ENCODE peak calls at places on chromosome 21, in eight cellular contexts. S, C, E, K, B, T, D and L are unnamed samples.

GRCh38 chr21:20220586-20220985 is 777.6 kb upstream of the NCAM2 start:
- DNase-seq in S (no peak), C (no peak), E (no peak), K (no peak), B (no peak), T (no peak), D (no peak), L (no peak)

GRCh38 chr21:32499249-32500055 is 85.9 kb downstream of the TCP10L start:
- DNase-seq in S (peak; percentile 50), C (no peak), E (peak; percentile 62), K (no peak), B (no peak), T (peak; percentile 49), D (no peak), L (peak; percentile 62)

GRCh38 chr21:29661672-29662442 is 277.9 kb downstream of the GRIK1 start:
- DNase-seq in S (no peak), C (no peak), E (no peak), K (no peak), B (no peak), T (no peak), D (no peak), L (no peak)

GRCh38 chr21:31220567-31220966 is 123.5 kb downstream of the TIAM1 start:
- DNase-seq in S (no peak), C (no peak), E (peak; percentile 24), K (no peak), B (no peak), T (no peak), D (no peak), L (no peak)

GRCh38 chr21:27291006-27291405 is 324.1 kb upstream of the ADAMTS5 start:
- DNase-seq in S (no peak), C (no peak), E (no peak), K (no peak), B (no peak), T (no peak), D (no peak), L (no peak)

GRCh38 chr21:39315603-39316002 is 2.2 kb upstream of the BRWD1 start:
- DNase-seq in S (no peak), C (no peak), E (no peak), K (no peak), B (no peak), T (no peak), D (no peak), L (no peak)

GRCh38 chr21:31552826-31553225 is 106.7 kb upstream of the SOD1 start:
- DNase-seq in S (no peak), C (no peak), E (no peak), K (peak; percentile 9), B (no peak), T (no peak), D (no peak), L (no peak)

GRCh38 chr21:37165606-37166005 is 92.6 kb downstream of the TTC3 start:
- DNase-seq in S (no peak), C (no peak), E (no peak), K (no peak), B (no peak), T (no peak), D (no peak), L (no peak)

GRCh38 chr21:44258056-44258725 is 3.5 kb downstream of the DNMT3L start:
- DNase-seq in S (no peak), C (no peak), E (no peak), K (no peak), B (no peak), T (peak; percentile 35), D (peak; percentile 10), L (no peak)

GRCh38 chr21:25670726-25671125 is 31.7 kb downstream of the JAM2 start:
- DNase-seq in S (peak; percentile 45), C (no peak), E (peak; percentile 30), K (no peak), B (no peak), T (no peak), D (no peak), L (no peak)

GRCh38 chr21:28699591-28700259 is 293.0 kb downstream of the LTN1 start:
- DNase-seq in S (peak; percentile 40), C (no peak), E (no peak), K (no peak), B (no peak), T (no peak), D (no peak), L (no peak)

GRCh38 chr21:32602099-32602498 is 10.1 kb downstream of the CFAP298 start:
- DNase-seq in S (no peak), C (no peak), E (no peak), K (no peak), B (no peak), T (no peak), D (no peak), L (no peak)

GRCh38 chr21:32020551-32020950 is 147.7 kb downstream of the HUNK start:
- DNase-seq in S (no peak), C (no peak), E (no peak), K (no peak), B (no peak), T (no peak), D (no peak), L (no peak)

GRCh38 chr21:38170283-38170682 is 86.5 kb upstream of the KCNJ15 start:
- DNase-seq in S (peak; percentile 49), C (peak; percentile 57), E (peak; percentile 12), K (no peak), B (no peak), T (no peak), D (no peak), L (peak; percentile 25)

GRCh38 chr21:28822064-28822402 is 170.6 kb downstream of the LTN1 start:
- DNase-seq in S (no peak), C (no peak), E (no peak), K (no peak), B (no peak), T (no peak), D (no peak), L (no peak)

GRCh38 chr21:43890042-43890441 is 25.0 kb downstream of the AGPAT3 start:
- DNase-seq in S (no peak), C (no peak), E (no peak), K (no peak), B (no peak), T (peak; percentile 42), D (no peak), L (no peak)

GRCh38 chr21:37460196-37460595 is 93.6 kb downstream of the DYRK1A start:
- DNase-seq in S (no peak), C (peak; percentile 53), E (no peak), K (no peak), B (no peak), T (no peak), D (peak; percentile 56), L (no peak)

GRCh38 chr21:26050857-26051256 is 119.7 kb downstream of the APP start:
- DNase-seq in S (no peak), C (no peak), E (no peak), K (no peak), B (no peak), T (no peak), D (peak; percentile 24), L (no peak)

GRCh38 chr21:15742052-15742451 is 12.3 kb downstream of the USP25 start:
- DNase-seq in S (no peak), C (no peak), E (peak; percentile 12), K (no peak), B (no peak), T (no peak), D (no peak), L (no peak)

DNA sequence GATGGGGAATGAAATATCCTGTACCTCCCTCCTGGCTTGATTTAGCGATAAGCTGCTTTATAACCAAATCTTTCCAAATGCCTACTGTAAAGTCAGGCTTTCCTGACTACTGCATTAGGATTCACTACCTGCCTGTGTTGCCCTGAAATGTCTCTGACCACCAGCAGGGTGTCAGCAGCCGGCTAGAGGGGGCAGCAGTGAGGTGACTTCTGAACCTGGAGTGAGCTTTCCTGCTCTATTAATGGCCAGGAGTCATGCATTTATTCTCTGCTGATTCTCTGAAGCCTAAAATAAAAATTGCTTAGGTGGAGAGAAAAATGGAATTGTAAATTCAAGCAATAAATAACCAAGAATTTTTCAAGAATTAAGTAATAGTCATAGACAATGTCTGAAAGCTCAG is 2.5 kb downstream of the BACE2 start:
- DNase-seq in S (peak; percentile 3), C (peak; percentile 56), E (peak; percentile 34), K (no peak), B (peak; percentile 8), T (no peak), D (peak; percentile 74), L (peak; percentile 3)
- TF ChIP-seq CTCF in S (peak; percentile 69), C (peak; percentile 34), E (peak; percentile 58), K (peak; percentile 49), B (peak; percentile 82), T (peak; percentile 46), D (peak; percentile 74), L (peak; percentile 69)

GRCh38 chr21:42143111-42143510 is 72.0 kb downstream of the UMODL1 start:
- DNase-seq in S (no peak), C (no peak), E (no peak), K (no peak), B (no peak), T (no peak), D (no peak), L (no peak)

GRCh38 chr21:42146251-42146805 is 72.6 kb upstream of the ABCG1 start:
- DNase-seq in S (no peak), C (no peak), E (no peak), K (peak; percentile 42), B (no peak), T (no peak), D (no peak), L (no peak)

GRCh38 chr21:42144221-42144620 is 73.1 kb downstream of the UMODL1 start:
- DNase-seq in S (no peak), C (no peak), E (no peak), K (no peak), B (no peak), T (peak; percentile 39), D (no peak), L (no peak)

GRCh38 chr21:42145569-42146250 is 73.2 kb upstream of the ABCG1 start:
- DNase-seq in S (peak; percentile 28), C (peak; percentile 44), E (peak; percentile 54), K (peak; percentile 67), B (no peak), T (peak; percentile 79), D (peak; percentile 68), L (peak; percentile 43)

GRCh38 chr21:42144679-42145568 is 73.8 kb downstream of the UMODL1 start:
- DNase-seq in S (no peak), C (no peak), E (no peak), K (no peak), B (no peak), T (peak; percentile 12), D (no peak), L (no peak)
- TF ChIP-seq CTCF in S (no peak), C (no peak), E (no peak), K (no peak), B (no peak), T (no peak), D (no peak), L (no peak)

DNA sequence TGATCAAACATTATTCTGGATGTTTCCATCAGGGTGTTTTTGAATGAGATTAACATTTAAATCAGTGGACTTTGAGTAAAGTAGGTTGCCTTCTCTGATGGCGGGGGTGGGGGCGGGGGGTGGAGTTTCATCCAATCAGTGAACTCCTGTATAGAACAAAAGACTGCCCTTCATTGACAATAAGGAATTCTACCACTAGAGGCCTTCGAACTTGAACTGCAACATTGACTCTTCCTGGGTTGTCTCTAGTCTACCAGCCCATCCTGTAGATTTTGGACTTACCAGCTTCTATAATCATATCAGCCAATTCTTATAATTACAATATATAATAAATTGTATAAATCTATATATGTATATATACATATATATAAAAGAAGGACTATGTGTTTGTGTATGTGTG is 520.4 kb upstream of the CXADR start:
- DNase-seq in S (no peak), C (no peak), E (no peak), K (no peak), B (no peak), T (no peak), D (no peak), L (no peak)
- TF ChIP-seq CTCF in S (no peak), C (no peak), E (no peak), K (no peak), B (no peak), T (no peak), D (no peak), L (no peak)

GRCh38 chr21:46503922-46504539 is 45.3 kb downstream of the DIP2A start:
- DNase-seq in S (no peak), C (no peak), E (no peak), K (no peak), B (no peak), T (no peak), D (no peak), L (no peak)
- TF ChIP-seq CTCF in S (no peak), C (no peak), E (no peak), K (no peak), B (no peak), T (no peak), D (no peak), L (no peak)